ENCODE peak calls at places on chromosome 20, in nine cellular contexts. One of them, this sample, is unnamed.

GRCh38 chr20:58538752-58539151 is 23.6 kb upstream of the APCDD1L start:
- DNase-seq in GM12891: no peak
- DNase-seq in prostate gland: no peak
- DNase-seq in body of pancreas: no peak
- DNase-seq in uterus: no peak
- DNase-seq in adrenal gland: no peak
- DNase-seq in NB4: peak
- DNase-seq in tibial nerve: no peak
- DNase-seq in suprapubic skin: no peak
- DNase-seq in this sample: no peak

GRCh38 chr20:63542031-63542559 is 4.9 kb upstream of the PTK6 start:
- DNase-seq in GM12891: no peak
- DNase-seq in prostate gland: no peak
- DNase-seq in body of pancreas: peak
- DNase-seq in uterus: no peak
- DNase-seq in adrenal gland: no peak
- DNase-seq in NB4: no peak
- DNase-seq in tibial nerve: no peak
- DNase-seq in suprapubic skin: no peak
- DNase-seq in this sample: no peak

GRCh38 chr20:63534831-63535651 is 2.1 kb downstream of the PTK6 start:
- DNase-seq in GM12891: no peak
- DNase-seq in prostate gland: no peak
- DNase-seq in body of pancreas: no peak
- DNase-seq in uterus: no peak
- DNase-seq in adrenal gland: no peak
- DNase-seq in NB4: no peak
- DNase-seq in tibial nerve: no peak
- DNase-seq in suprapubic skin: no peak
- DNase-seq in this sample: no peak

GRCh38 chr20:189611-190010 is at the start of gene DEFB128:
- DNase-seq in GM12891: no peak
- DNase-seq in prostate gland: no peak
- DNase-seq in body of pancreas: no peak
- DNase-seq in uterus: no peak
- DNase-seq in adrenal gland: no peak
- DNase-seq in NB4: no peak
- DNase-seq in tibial nerve: no peak
- DNase-seq in suprapubic skin: no peak
- DNase-seq in this sample: no peak

GRCh38 chr20:38931984-38932383 is 5.8 kb downstream of the FAM83D start:
- DNase-seq in GM12891: no peak
- DNase-seq in prostate gland: no peak
- DNase-seq in body of pancreas: no peak
- DNase-seq in uterus: no peak
- DNase-seq in adrenal gland: no peak
- DNase-seq in NB4: no peak
- DNase-seq in tibial nerve: no peak
- DNase-seq in suprapubic skin: no peak
- DNase-seq in this sample: no peak

GRCh38 chr20:1185316-1185741 is 548 bp upstream of the TMEM74B start:
- DNase-seq in GM12891: peak
- DNase-seq in prostate gland: no peak
- DNase-seq in body of pancreas: no peak
- DNase-seq in uterus: no peak
- DNase-seq in adrenal gland: no peak
- DNase-seq in NB4: no peak
- DNase-seq in tibial nerve: no peak
- DNase-seq in suprapubic skin: no peak
- DNase-seq in this sample: peak

GRCh38 chr20:48164034-48164433 is 378.8 kb upstream of the SULF2 start:
- DNase-seq in GM12891: no peak
- DNase-seq in prostate gland: no peak
- DNase-seq in body of pancreas: no peak
- DNase-seq in uterus: no peak
- DNase-seq in adrenal gland: no peak
- DNase-seq in NB4: no peak
- DNase-seq in tibial nerve: no peak
- DNase-seq in suprapubic skin: no peak
- DNase-seq in this sample: no peak

GRCh38 chr20:52049001-52049731 is 142.4 kb downstream of the ZFP64 start:
- DNase-seq in GM12891: no peak
- DNase-seq in prostate gland: no peak
- DNase-seq in body of pancreas: no peak
- DNase-seq in uterus: no peak
- DNase-seq in adrenal gland: no peak
- DNase-seq in NB4: no peak
- DNase-seq in tibial nerve: no peak
- DNase-seq in suprapubic skin: no peak
- DNase-seq in this sample: no peak

GRCh38 chr20:51042064-51042463 is 19.2 kb upstream of the KCNG1 start:
- DNase-seq in GM12891: no peak
- DNase-seq in prostate gland: no peak
- DNase-seq in body of pancreas: no peak
- DNase-seq in uterus: no peak
- DNase-seq in adrenal gland: no peak
- DNase-seq in NB4: no peak
- DNase-seq in tibial nerve: no peak
- DNase-seq in suprapubic skin: no peak
- DNase-seq in this sample: no peak

GRCh38 chr20:57660510-57661199 is 40.4 kb upstream of the ZBP1 start:
- DNase-seq in GM12891: no peak
- DNase-seq in prostate gland: no peak
- DNase-seq in body of pancreas: peak
- DNase-seq in uterus: peak
- DNase-seq in adrenal gland: no peak
- DNase-seq in NB4: no peak
- DNase-seq in tibial nerve: peak
- DNase-seq in suprapubic skin: peak
- DNase-seq in this sample: no peak

GRCh38 chr20:37114012-37114411 is 18.2 kb upstream of the RBL1 start:
- DNase-seq in GM12891: no peak
- DNase-seq in prostate gland: no peak
- DNase-seq in body of pancreas: no peak
- DNase-seq in uterus: no peak
- DNase-seq in adrenal gland: no peak
- DNase-seq in NB4: no peak
- DNase-seq in tibial nerve: no peak
- DNase-seq in suprapubic skin: no peak
- DNase-seq in this sample: no peak

GRCh38 chr20:49292010-49292409 is 14.2 kb upstream of the ZNFX1 start:
- DNase-seq in GM12891: no peak
- DNase-seq in prostate gland: no peak
- DNase-seq in body of pancreas: no peak
- DNase-seq in uterus: no peak
- DNase-seq in adrenal gland: no peak
- DNase-seq in NB4: no peak
- DNase-seq in tibial nerve: no peak
- DNase-seq in suprapubic skin: no peak
- DNase-seq in this sample: no peak

DNA sequence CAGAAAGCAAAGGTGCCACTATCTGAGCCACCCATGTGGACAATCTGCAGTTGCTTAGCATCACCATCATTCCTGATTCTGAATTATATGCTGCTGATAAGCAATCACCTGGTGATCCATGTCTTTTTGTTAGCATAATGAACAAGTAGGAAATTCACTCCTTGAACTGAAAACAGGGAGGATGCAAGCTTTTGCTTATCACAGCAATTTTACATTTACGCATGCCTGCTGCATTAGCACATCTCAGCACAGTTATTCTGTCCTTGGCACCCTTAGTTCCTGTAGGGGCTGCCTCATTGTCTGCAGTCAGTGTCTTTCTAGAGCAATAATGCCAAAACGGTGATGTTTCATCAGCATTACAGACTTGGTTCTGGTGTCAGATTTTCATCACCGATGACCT is 162.6 kb downstream of the KIF16B start:
- DNase-seq in GM12891: no peak
- DNase-seq in prostate gland: no peak
- DNase-seq in body of pancreas: no peak
- DNase-seq in uterus: no peak
- DNase-seq in adrenal gland: no peak
- DNase-seq in NB4: no peak
- DNase-seq in tibial nerve: no peak
- DNase-seq in suprapubic skin: no peak
- DNase-seq in this sample: no peak
- TF ChIP-seq POLR2A in GM12891: no peak
- TF ChIP-seq POLR2A in prostate gland: no peak
- TF ChIP-seq POLR2A in body of pancreas: no peak
- TF ChIP-seq POLR2A in uterus: no peak
- TF ChIP-seq POLR2A in adrenal gland: no peak
- TF ChIP-seq POLR2A in NB4: no peak
- TF ChIP-seq POLR2A in tibial nerve: no peak
- TF ChIP-seq POLR2A in suprapubic skin: no peak
- TF ChIP-seq POLR2A in this sample: no peak

GRCh38 chr20:3213226-3213625 is 3.9 kb downstream of the ITPA start:
- DNase-seq in GM12891: no peak
- DNase-seq in prostate gland: no peak
- DNase-seq in body of pancreas: no peak
- DNase-seq in uterus: no peak
- DNase-seq in adrenal gland: no peak
- DNase-seq in NB4: no peak
- DNase-seq in tibial nerve: no peak
- DNase-seq in suprapubic skin: no peak
- DNase-seq in this sample: no peak

GRCh38 chr20:3210346-3210745 is 1.0 kb downstream of the ITPA start:
- DNase-seq in GM12891: no peak
- DNase-seq in prostate gland: no peak
- DNase-seq in body of pancreas: no peak
- DNase-seq in uterus: no peak
- DNase-seq in adrenal gland: no peak
- DNase-seq in NB4: no peak
- DNase-seq in tibial nerve: no peak
- DNase-seq in suprapubic skin: no peak
- DNase-seq in this sample: no peak

GRCh38 chr20:3209946-3210317 is 634 bp downstream of the ITPA start:
- DNase-seq in GM12891: no peak
- DNase-seq in prostate gland: no peak
- DNase-seq in body of pancreas: peak
- DNase-seq in uterus: no peak
- DNase-seq in adrenal gland: no peak
- DNase-seq in NB4: peak
- DNase-seq in tibial nerve: no peak
- DNase-seq in suprapubic skin: no peak
- DNase-seq in this sample: no peak

GRCh38 chr20:3204124-3204794 is at the start of gene DDRGK1:
- DNase-seq in GM12891: peak
- DNase-seq in prostate gland: peak
- DNase-seq in body of pancreas: peak
- DNase-seq in uterus: peak
- DNase-seq in adrenal gland: peak
- DNase-seq in NB4: peak
- DNase-seq in tibial nerve: peak
- DNase-seq in suprapubic skin: peak
- DNase-seq in this sample: peak

GRCh38 chr20:3209023-3209945 is at the start of gene ITPA:
- DNase-seq in GM12891: peak
- DNase-seq in prostate gland: peak
- DNase-seq in body of pancreas: peak
- DNase-seq in uterus: peak
- DNase-seq in adrenal gland: peak
- DNase-seq in NB4: peak
- DNase-seq in tibial nerve: no peak
- DNase-seq in suprapubic skin: no peak
- DNase-seq in this sample: peak
- TF ChIP-seq POLR2A in GM12891: peak
- TF ChIP-seq POLR2A in prostate gland: no peak
- TF ChIP-seq POLR2A in body of pancreas: no peak
- TF ChIP-seq POLR2A in uterus: no peak
- TF ChIP-seq POLR2A in adrenal gland: no peak
- TF ChIP-seq POLR2A in NB4: peak
- TF ChIP-seq POLR2A in tibial nerve: no peak
- TF ChIP-seq POLR2A in suprapubic skin: no peak
- TF ChIP-seq POLR2A in this sample: peak

GRCh38 chr20:23585808-23586734 is 17.8 kb upstream of the CST9L start:
- DNase-seq in GM12891: no peak
- DNase-seq in prostate gland: peak
- DNase-seq in body of pancreas: no peak
- DNase-seq in uterus: no peak
- DNase-seq in adrenal gland: no peak
- DNase-seq in NB4: no peak
- DNase-seq in tibial nerve: no peak
- DNase-seq in suprapubic skin: no peak
- DNase-seq in this sample: no peak
- TF ChIP-seq POLR2A in GM12891: no peak
- TF ChIP-seq POLR2A in prostate gland: no peak
- TF ChIP-seq POLR2A in body of pancreas: no peak
- TF ChIP-seq POLR2A in uterus: no peak
- TF ChIP-seq POLR2A in adrenal gland: no peak
- TF ChIP-seq POLR2A in NB4: no peak
- TF ChIP-seq POLR2A in tibial nerve: no peak
- TF ChIP-seq POLR2A in suprapubic skin: no peak
- TF ChIP-seq POLR2A in this sample: no peak

GRCh38 chr20:45341939-45342862 is 6.0 kb downstream of the SDC4 start:
- DNase-seq in GM12891: no peak
- DNase-seq in prostate gland: peak
- DNase-seq in body of pancreas: peak
- DNase-seq in uterus: peak
- DNase-seq in adrenal gland: peak
- DNase-seq in NB4: no peak
- DNase-seq in tibial nerve: no peak
- DNase-seq in suprapubic skin: peak
- DNase-seq in this sample: no peak
- TF ChIP-seq POLR2A in GM12891: no peak
- TF ChIP-seq POLR2A in prostate gland: peak
- TF ChIP-seq POLR2A in body of pancreas: peak
- TF ChIP-seq POLR2A in uterus: peak
- TF ChIP-seq POLR2A in adrenal gland: peak
- TF ChIP-seq POLR2A in NB4: no peak
- TF ChIP-seq POLR2A in tibial nerve: peak
- TF ChIP-seq POLR2A in suprapubic skin: no peak
- TF ChIP-seq POLR2A in this sample: no peak

This sample was measured in H54.